ENCODE peak calls at places on chromosomes 7 and 10, in five cellular contexts. D is H9, P is neuronal stem cell, N is mesenchymal stem cell, O is trophoblast cell. K is an unnamed sample.
A peak's percentile ranks its signal among the peaks of the same experiment; 100 is the strongest.

GRCh38 chr7:55223023-55223422 is 142.1 kb upstream of the LANCL2 start:
- DNase-seq in D (no peak), P (no peak), N (no peak), O (no peak), K (no peak)

GRCh38 chr7:38518516-38518915 is 112.7 kb downstream of the AMPH start:
- DNase-seq in D (no peak), P (no peak), N (no peak), O (no peak), K (no peak)

GRCh38 chr10:110833234-110833940 is 38.3 kb upstream of the PDCD4 start:
- DNase-seq in D (no peak), P (no peak), N (no peak), O (no peak), K (no peak)

GRCh38 chr7:138505361-138505873 is 45.4 kb downstream of the TRIM24 start:
- DNase-seq in D (no peak), P (no peak), N (no peak), O (no peak), K (no peak)

GRCh38 chr7:99459087-99459486 is 6.9 kb downstream of the ATP5MF start:
- DNase-seq in D (peak; percentile 71), P (no peak), N (peak; percentile 31), O (peak; percentile 27), K (no peak)

GRCh38 chr10:89887830-89888229 is 186.4 kb downstream of the KIF20B start:
- DNase-seq in D (no peak), P (no peak), N (no peak), O (peak; percentile 46), K (no peak)

GRCh38 chr10:88791924-88792323 is 10.6 kb upstream of the LIPM start:
- DNase-seq in D (peak; percentile 56), P (peak; percentile 8), N (peak; percentile 45), O (peak; percentile 58), K (no peak)

GRCh38 chr10:85922363-85923129 is 444.0 kb downstream of the GRID1 start:
- DNase-seq in D (no peak), P (no peak), N (no peak), O (no peak), K (no peak)

GRCh38 chr10:48526371-48526821 is 78.5 kb downstream of the ARHGAP22 start:
- DNase-seq in D (peak; percentile 20), P (peak; percentile 36), N (peak; percentile 67), O (no peak), K (no peak)

GRCh38 chr7:4134631-4135030 is 547.5 kb upstream of the FOXK1 start:
- DNase-seq in D (no peak), P (no peak), N (no peak), O (no peak), K (no peak)

GRCh38 chr10:124701881-124702656 is 42.1 kb downstream of the FAM53B start:
- DNase-seq in D (no peak), P (no peak), N (peak; percentile 38), O (peak; percentile 77), K (no peak)

GRCh38 chr7:124688991-124689390 is 76.6 kb downstream of the GPR37 start:
- DNase-seq in D (no peak), P (no peak), N (peak; percentile 65), O (peak; percentile 77), K (no peak)

GRCh38 chr7:46786221-46786951 is 795.5 kb downstream of the TNS3 start:
- DNase-seq in D (no peak), P (no peak), N (no peak), O (no peak), K (no peak)

GRCh38 chr10:17734432-17735110 is 17.4 kb upstream of the TMEM236 start:
- DNase-seq in D (no peak), P (no peak), N (no peak), O (no peak), K (peak; percentile 27)

GRCh38 chr7:94223375-94224084 is 171.2 kb upstream of the COL1A2 start:
- DNase-seq in D (peak; percentile 81), P (peak; percentile 47), N (peak; percentile 80), O (peak; percentile 40), K (peak; percentile 61)

GRCh38 chr7:120856198-120856597 is 1.7 kb downstream of the TSPAN12 start:
- DNase-seq in D (no peak), P (no peak), N (no peak), O (no peak), K (no peak)

GRCh38 chr7:74043523-74043951 is 15.6 kb downstream of the ELN start:
- DNase-seq in D (peak; percentile 78), P (no peak), N (peak; percentile 24), O (no peak), K (no peak)

GRCh38 chr10:117537436-117537903 is 5.1 kb upstream of the EMX2 start:
- DNase-seq in D (peak; percentile 48), P (peak; percentile 64), N (no peak), O (peak; percentile 60), K (no peak)

GRCh38 chr7:32206488-32206887 is 136.3 kb upstream of the PDE1C start:
- DNase-seq in D (no peak), P (no peak), N (no peak), O (no peak), K (no peak)

GRCh38 chr7:104550362-104550761 is 222.0 kb downstream of the LHFPL3 start:
- DNase-seq in D (no peak), P (no peak), N (no peak), O (no peak), K (no peak)

GRCh38 chr7:118080947-118081346 is 103.0 kb upstream of the LSM8 start:
- DNase-seq in D (peak; percentile 49), P (no peak), N (peak; percentile 82), O (peak; percentile 61), K (no peak)

GRCh38 chr10:116201011-116201410 is 72.0 kb downstream of the GFRA1 start:
- DNase-seq in D (no peak), P (no peak), N (peak; percentile 6), O (no peak), K (no peak)

GRCh38 chr10:130541090-130541489 is 404.9 kb downstream of the GLRX3 start:
- DNase-seq in D (no peak), P (no peak), N (no peak), O (no peak), K (no peak)

GRCh38 chr10:129161184-129161583 is 305.9 kb upstream of the MGMT start:
- DNase-seq in D (peak; percentile 79), P (peak; percentile 31), N (peak; percentile 11), O (peak; percentile 71), K (peak; percentile 63)
- H2BK12ac ChIP-seq in D (no peak overlapping the region), P (no peak overlapping the region), N (no peak overlapping the region), O (no peak overlapping the region), K (peak overlapping the region; percentile 91)

GRCh38 chr10:72389022-72389421 is 34.3 kb upstream of the DNAJB12 start:
- DNase-seq in D (no peak), P (no peak), N (no peak), O (no peak), K (no peak)
- H2BK12ac ChIP-seq in D (no peak overlapping the region), P (no peak overlapping the region), N (no peak overlapping the region), O (no peak overlapping the region), K (no peak overlapping the region)

DNA sequence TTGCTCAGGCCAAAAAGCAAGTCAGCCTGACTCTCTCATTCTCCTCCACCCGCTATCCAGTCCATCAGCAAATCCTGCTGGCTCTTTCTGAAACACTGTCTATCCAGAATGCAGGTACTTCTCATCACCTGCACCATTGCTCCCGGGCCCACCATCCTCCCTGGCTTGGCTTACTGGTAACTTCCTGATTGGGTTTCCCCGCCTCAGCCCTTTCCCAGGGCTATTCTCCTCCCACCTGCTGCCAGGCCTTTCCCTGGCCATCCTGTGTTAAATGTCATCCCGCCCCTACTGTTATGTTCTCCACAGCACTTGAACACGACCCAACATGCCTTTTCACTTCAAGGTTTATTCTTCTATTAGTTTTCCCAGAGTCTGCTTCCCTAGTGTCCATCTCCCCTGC is 124.0 kb downstream of the CNNM2 start:
- DNase-seq in D (peak; percentile 73), P (no peak), N (no peak), O (no peak), K (peak; percentile 57)
- H2BK12ac ChIP-seq in D (no peak overlapping the region), P (no peak overlapping the region), N (no peak overlapping the region), O (no peak overlapping the region), K (no peak overlapping the region)

GRCh38 chr7:90830302-90830701 is 234.2 kb downstream of the CDK14 start:
- DNase-seq in D (peak; percentile 40), P (no peak), N (no peak), O (no peak), K (no peak)
- H2BK12ac ChIP-seq in D (no peak overlapping the region), P (no peak overlapping the region), N (no peak overlapping the region), O (no peak overlapping the region), K (no peak overlapping the region)

GRCh38 chr7:39678935-39679690 is 55.7 kb downstream of the RALA start:
- DNase-seq in D (no peak), P (no peak), N (peak; percentile 67), O (no peak), K (no peak)

GRCh38 chr7:39682042-39682441 is 58.7 kb downstream of the RALA start:
- DNase-seq in D (no peak), P (no peak), N (no peak), O (no peak), K (no peak)

GRCh38 chr7:39686261-39686924 is 63.0 kb downstream of the RALA start:
- DNase-seq in D (no peak), P (no peak), N (peak; percentile 62), O (no peak), K (no peak)

GRCh38 chr7:39688611-39689485 is 65.5 kb downstream of the RALA start:
- DNase-seq in D (no peak), P (no peak), N (no peak), O (peak; percentile 73), K (no peak)

GRCh38 chr7:39683216-39683845 is 60.0 kb downstream of the RALA start:
- DNase-seq in D (no peak), P (no peak), N (peak; percentile 91), O (peak; percentile 55), K (no peak)
- H2BK12ac ChIP-seq in D (no peak overlapping the region), P (no peak overlapping the region), N (no peak overlapping the region), O (no peak overlapping the region), K (no peak overlapping the region)

DNA sequence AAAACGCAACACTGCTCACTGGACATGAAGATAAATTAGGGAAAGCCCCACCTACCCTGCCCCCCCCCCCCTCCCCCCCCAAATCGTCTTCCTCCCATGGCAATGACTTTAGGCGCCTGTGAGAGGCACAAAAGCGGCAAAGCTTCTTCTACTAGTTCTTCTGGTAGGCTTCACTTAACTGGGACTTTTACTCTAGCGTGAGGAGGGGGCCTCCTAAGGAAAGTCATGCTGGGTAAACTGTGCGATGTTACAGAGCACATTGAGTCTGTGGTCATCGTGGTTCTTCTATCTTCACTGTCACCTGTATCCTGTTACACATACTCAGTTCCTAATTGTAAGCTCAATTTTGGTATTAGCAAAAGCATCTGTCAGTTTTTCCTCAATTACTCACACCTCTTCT is 25.1 kb downstream of the HSPB1 start:
- DNase-seq in D (no peak), P (no peak), N (no peak), O (no peak), K (no peak)
- H2BK12ac ChIP-seq in D (no peak overlapping the region), P (no peak overlapping the region), N (no peak overlapping the region), O (no peak overlapping the region), K (no peak overlapping the region)

K was measured in H1.